ENCODE peak calls at places on chromosomes 1 and 21, in seven cellular contexts. Z is WTC11, T is GM20000, I is astrocyte of the spinal cord, O is erythroblast, Q is midbrain, H is small intestine. L is an unnamed sample.

GRCh38 chr1:181134543-181135461 is 46.3 kb downstream of the IER5 start:
- DNase-seq in Z (no peak), T (peak; percentile 56), I (peak; percentile 80), O (peak; percentile 80), Q (no peak), H (peak; percentile 52), L (peak; percentile 47)

GRCh38 chr1:6111571-6111970 is 65.9 kb downstream of the KCNAB2 start:
- DNase-seq in Z (peak; percentile 7), T (no peak), I (no peak), O (no peak), Q (no peak), H (no peak), L (no peak)

GRCh38 chr1:11456970-11457369 is 22.0 kb upstream of the DISP3 start:
- DNase-seq in Z (no peak), T (no peak), I (no peak), O (no peak), Q (no peak), H (no peak), L (no peak)

GRCh38 chr21:46599251-46599572 is 5.7 kb downstream of the S100B start:
- DNase-seq in Z (no peak), T (peak; percentile 16), I (peak; percentile 88), O (no peak), Q (peak; percentile 24), H (no peak), L (no peak)

GRCh38 chr1:203663294-203663693 is 36.7 kb downstream of the ATP2B4 start:
- DNase-seq in Z (no peak), T (no peak), I (peak; percentile 96), O (no peak), Q (no peak), H (peak; percentile 29), L (no peak)

GRCh38 chr21:35563885-35564451 is 496.4 kb downstream of the SETD4 start:
- DNase-seq in Z (no peak), T (no peak), I (peak; percentile 99), O (no peak), Q (no peak), H (no peak), L (peak; percentile 21)

GRCh38 chr1:195591917-195592672 is 1016.1 kb downstream of the KCNT2 start:
- DNase-seq in Z (no peak), T (no peak), I (peak; percentile 75), O (no peak), Q (no peak), H (no peak), L (no peak)

GRCh38 chr1:43908858-43909257 is 24.7 kb upstream of the ARTN start:
- DNase-seq in Z (no peak), T (no peak), I (no peak), O (peak; percentile 22), Q (no peak), H (no peak), L (no peak)

GRCh38 chr1:172588296-172589291 is 55.6 kb downstream of the SUCO start:
- DNase-seq in Z (no peak), T (no peak), I (peak; percentile 92), O (no peak), Q (no peak), H (no peak), L (no peak)

GRCh38 chr1:230833511-230833910 is 34.8 kb downstream of the C1orf198 start:
- DNase-seq in Z (no peak), T (no peak), I (no peak), O (no peak), Q (no peak), H (no peak), L (no peak)

GRCh38 chr1:57620589-57620988 is 196.7 kb upstream of the DAB1 start:
- DNase-seq in Z (no peak), T (no peak), I (no peak), O (no peak), Q (no peak), H (no peak), L (peak; percentile 10)

GRCh38 chr1:111483166-111483565 is 9.4 kb downstream of the C1orf162 start:
- DNase-seq in Z (no peak), T (no peak), I (no peak), O (no peak), Q (no peak), H (no peak), L (no peak)

GRCh38 chr1:5481889-5482288 is 510.3 kb downstream of the NPHP4 start:
- DNase-seq in Z (peak; percentile 11), T (no peak), I (no peak), O (no peak), Q (no peak), H (no peak), L (no peak)

GRCh38 chr1:111444031-111444430 is 5.0 kb downstream of the WDR77 start:
- DNase-seq in Z (no peak), T (no peak), I (no peak), O (no peak), Q (no peak), H (no peak), L (no peak)

GRCh38 chr1:27624467-27625233 is 10.3 kb downstream of the FGR start:
- DNase-seq in Z (no peak), T (peak; percentile 73), I (no peak), O (no peak), Q (peak; percentile 8), H (no peak), L (no peak)

GRCh38 chr1:159141584-159142518 is 29.6 kb upstream of the CADM3 start:
- DNase-seq in Z (peak; percentile 34), T (no peak), I (peak; percentile 68), O (peak; percentile 44), Q (peak; percentile 34), H (no peak), L (peak; percentile 87)

GRCh38 chr1:2611621-2612437 is 21.0 kb downstream of the MMEL1 start:
- DNase-seq in Z (no peak), T (no peak), I (no peak), O (no peak), Q (no peak), H (no peak), L (no peak)

GRCh38 chr1:214422137-214422671 is 129.2 kb downstream of the PTPN14 start:
- DNase-seq in Z (no peak), T (no peak), I (peak; percentile 77), O (no peak), Q (no peak), H (no peak), L (no peak)